ENCODE peak calls at places on chromosomes 5 and 9, in eight cellular contexts. S, J, A, F, M, L, D and R are unnamed samples.

GRCh38 chr5:140131967-140132409 is 6.3 kb downstream of the IGIP start:
- DNase-seq in S (peak; percentile 93), J (peak; percentile 92), A (peak; percentile 81), F (peak; percentile 91), M (peak; percentile 85), L (peak; percentile 78), D (peak; percentile 82), R (no peak)

GRCh38 chr5:116739648-116740047 is 165.0 kb upstream of the SEMA6A start:
- DNase-seq in S (no peak), J (no peak), A (no peak), F (no peak), M (no peak), L (no peak), D (no peak), R (no peak)

GRCh38 chr9:137055385-137056364 is 1.8 kb upstream of the ENTPD2 start:
- DNase-seq in S (no peak), J (no peak), A (no peak), F (no peak), M (no peak), L (no peak), D (peak; percentile 90), R (no peak)

GRCh38 chr5:38258319-38259061 is at the start of gene EGFLAM:
- DNase-seq in S (peak; percentile 11), J (peak; percentile 12), A (no peak), F (peak; percentile 4), M (no peak), L (no peak), D (peak; percentile 77), R (no peak)

GRCh38 chr5:181235689-181236366 is 7.9 kb downstream of the RACK1 start:
- DNase-seq in S (no peak), J (no peak), A (no peak), F (no peak), M (no peak), L (no peak), D (no peak), R (no peak)

GRCh38 chr9:18887546-18887945 is 145.5 kb downstream of the SAXO1 start:
- DNase-seq in S (no peak), J (no peak), A (no peak), F (no peak), M (no peak), L (no peak), D (no peak), R (no peak)

GRCh38 chr9:129258124-129258822 is 80.2 kb upstream of the IER5L start:
- DNase-seq in S (peak; percentile 91), J (peak; percentile 87), A (no peak), F (peak; percentile 85), M (peak; percentile 83), L (peak; percentile 61), D (peak; percentile 97), R (peak; percentile 92)

GRCh38 chr9:115691686-115692085 is 461.9 kb upstream of the PAPPA start:
- DNase-seq in S (peak; percentile 83), J (peak; percentile 87), A (peak; percentile 67), F (peak; percentile 88), M (no peak), L (peak; percentile 42), D (no peak), R (no peak)

GRCh38 chr5:5158472-5158895 is 18.4 kb downstream of the ADAMTS16 start:
- DNase-seq in S (no peak), J (no peak), A (no peak), F (no peak), M (peak; percentile 33), L (no peak), D (no peak), R (no peak)

GRCh38 chr5:80466669-80467485 is 21.0 kb upstream of the FAM151B start:
- DNase-seq in S (peak; percentile 77), J (peak; percentile 9), A (no peak), F (peak; percentile 64), M (peak; percentile 37), L (no peak), D (no peak), R (no peak)

GRCh38 chr9:132055756-132056155 is 23.9 kb downstream of the MED27 start:
- DNase-seq in S (no peak), J (no peak), A (no peak), F (no peak), M (no peak), L (no peak), D (no peak), R (no peak)

GRCh38 chr5:172634106-172634899 is 6.8 kb upstream of the NEURL1B start:
- DNase-seq in S (no peak), J (no peak), A (no peak), F (no peak), M (no peak), L (no peak), D (peak; percentile 24), R (no peak)

DNA sequence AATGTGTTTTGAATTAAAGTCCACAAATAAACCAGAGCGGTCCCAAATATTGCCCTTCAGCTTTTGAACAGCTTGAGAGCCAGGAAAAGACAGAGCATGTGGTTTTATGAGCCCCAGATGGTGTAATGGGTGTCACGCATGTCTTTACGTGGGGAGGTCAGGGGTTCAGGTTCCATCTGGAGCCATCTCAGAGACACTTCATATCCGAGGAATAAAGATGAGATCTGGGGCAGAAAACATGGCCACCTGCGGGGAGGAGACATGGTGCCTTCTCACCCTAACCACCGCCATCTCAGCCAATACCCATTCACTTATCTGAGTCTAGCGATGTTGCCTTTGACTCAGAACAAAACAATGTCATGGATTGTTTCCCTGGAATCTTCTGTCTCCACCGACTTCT is 42.6 kb upstream of the ROR2 start:
- DNase-seq in S (no peak), J (peak; percentile 84), A (peak; percentile 97), F (no peak), M (peak; percentile 19), L (peak; percentile 62), D (no peak), R (no peak)
- H3K4me3 ChIP-seq in S (no peak overlapping the region), J (peak overlapping the region; percentile 40), A (no peak overlapping the region), F (no peak overlapping the region), M (no peak overlapping the region), L (no peak overlapping the region), D (no peak overlapping the region), R (no peak overlapping the region)

DNA sequence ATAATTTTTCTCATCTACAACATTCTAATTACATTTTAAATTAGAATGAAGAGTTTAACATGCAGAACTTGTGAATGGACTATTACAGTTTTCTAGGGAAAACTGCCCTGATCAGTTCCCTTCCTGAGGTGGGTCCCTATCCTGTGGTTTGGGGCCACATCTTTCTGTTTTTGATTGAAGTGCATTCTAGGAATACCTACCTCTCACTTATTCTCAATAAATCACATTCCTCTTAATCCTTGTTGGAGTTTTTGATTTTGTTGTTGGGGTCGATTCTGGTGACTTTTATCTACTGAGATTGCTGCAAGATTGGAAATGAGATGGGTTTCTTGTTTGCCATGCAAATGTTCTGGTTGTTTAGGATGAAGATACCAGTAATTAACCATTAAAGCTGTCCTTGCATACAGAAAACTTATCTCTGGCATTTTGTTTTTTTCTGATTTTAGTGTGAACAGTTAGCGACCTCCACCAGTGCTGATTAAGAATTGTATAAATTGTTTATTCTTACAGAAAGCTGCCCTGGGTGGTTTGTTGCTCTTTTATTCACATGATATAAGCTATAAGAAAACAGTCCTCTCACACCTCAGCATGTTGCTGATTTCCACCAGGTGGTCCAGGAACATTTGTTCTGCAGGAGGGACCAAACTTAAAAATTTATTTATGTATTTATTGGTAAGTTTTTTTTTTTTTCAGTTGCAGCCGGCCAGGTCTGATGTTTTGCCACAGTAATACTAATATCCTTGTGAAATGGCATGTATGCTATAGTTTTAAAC is 269.9 kb downstream of the FANCC start:
- DNase-seq in S (no peak), J (no peak), A (no peak), F (no peak), M (no peak), L (no peak), D (no peak), R (no peak)
- H3K4me3 ChIP-seq in S (peak overlapping the region; percentile 1), J (peak overlapping the region; percentile 45), A (peak overlapping the region; percentile 56), F (peak overlapping the region; percentile 12), M (no peak overlapping the region), L (peak overlapping the region; percentile 36), D (peak overlapping the region; percentile 65), R (peak overlapping the region; percentile 50)

GRCh38 chr9:121284733-121285451 is 16.9 kb downstream of the GSN start:
- DNase-seq in S (no peak), J (no peak), A (no peak), F (no peak), M (no peak), L (no peak), D (no peak), R (no peak)

GRCh38 chr9:121286973-121287721 is 19.2 kb downstream of the GSN start:
- DNase-seq in S (peak; percentile 95), J (peak; percentile 95), A (peak; percentile 87), F (peak; percentile 99), M (peak; percentile 90), L (peak; percentile 80), D (peak; percentile 92), R (no peak)

GRCh38 chr9:121286688-121286972 is 18.7 kb downstream of the GSN start:
- DNase-seq in S (no peak), J (no peak), A (no peak), F (no peak), M (no peak), L (no peak), D (no peak), R (no peak)

GRCh38 chr9:121283856-121284732 is 16.1 kb downstream of the GSN start:
- DNase-seq in S (no peak), J (no peak), A (no peak), F (no peak), M (no peak), L (no peak), D (no peak), R (no peak)

DNA sequence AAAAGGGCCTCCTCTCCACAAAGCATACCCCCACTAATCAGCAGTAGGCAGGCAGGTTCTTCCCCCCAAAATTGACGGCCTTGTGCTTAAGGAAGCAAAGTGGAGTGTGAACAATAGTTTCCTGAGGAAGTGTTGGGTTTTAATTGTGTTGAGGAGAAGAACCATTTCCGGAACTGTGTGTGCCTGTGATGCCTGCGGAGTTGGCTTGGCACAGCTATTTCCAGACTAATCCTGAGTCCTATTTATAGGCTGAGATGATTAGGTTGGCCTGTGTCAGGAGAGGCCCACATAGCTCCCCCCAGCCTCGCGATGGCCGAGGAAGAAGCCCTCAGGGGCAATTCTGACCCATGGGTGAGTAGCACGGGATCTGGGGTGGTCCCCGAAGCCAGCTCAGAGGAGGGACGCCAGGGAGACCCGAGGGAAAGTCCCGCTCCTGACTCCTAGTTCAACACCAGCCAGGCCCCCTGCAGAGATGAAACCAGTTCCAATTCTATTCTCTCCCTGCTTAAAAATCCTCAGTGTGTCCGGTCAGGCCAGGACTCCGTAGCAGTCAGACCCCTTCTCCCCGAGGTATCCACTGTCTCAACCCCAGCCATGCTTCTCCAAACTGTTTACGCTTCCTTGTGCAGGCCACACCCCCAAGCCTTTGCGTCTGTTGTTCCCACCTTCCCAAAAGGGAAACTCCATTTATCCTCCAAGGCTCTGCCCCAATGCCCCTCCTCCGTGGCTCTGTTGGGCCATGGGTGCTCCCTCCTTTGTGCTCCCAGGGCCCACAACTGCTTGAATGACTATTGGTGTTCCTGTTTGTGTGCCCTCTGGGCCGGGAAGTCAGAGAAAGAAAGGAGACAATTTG is 18.1 kb downstream of the GSN start:
- DNase-seq in S (peak; percentile 70), J (peak; percentile 70), A (no peak), F (peak; percentile 83), M (peak; percentile 52), L (no peak), D (peak; percentile 87), R (no peak)
- H3K4me3 ChIP-seq in S (no peak overlapping the region), J (no peak overlapping the region), A (no peak overlapping the region), F (no peak overlapping the region), M (no peak overlapping the region), L (no peak overlapping the region), D (no peak overlapping the region), R (no peak overlapping the region)

DNA sequence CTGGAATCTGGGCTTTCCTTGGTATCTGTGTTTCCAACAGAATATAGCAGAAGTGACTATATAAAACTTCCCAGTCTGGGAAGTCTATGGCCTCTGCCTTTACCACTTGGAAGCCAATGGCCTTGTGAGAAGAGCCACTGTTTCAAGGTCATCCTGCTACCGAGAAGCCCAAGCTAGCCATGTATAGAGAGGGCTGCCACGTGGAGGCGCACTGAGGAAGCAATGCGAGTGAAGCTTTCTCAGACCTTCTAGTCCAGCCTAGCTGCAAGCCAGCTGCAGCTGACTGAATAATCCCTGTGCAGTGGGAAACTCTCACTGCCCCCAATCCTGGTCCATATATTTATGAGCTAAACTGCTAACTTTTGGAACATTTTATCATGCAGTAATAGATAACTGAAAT is 661.8 kb upstream of the RIOK2 start:
- DNase-seq in S (no peak), J (no peak), A (no peak), F (no peak), M (no peak), L (no peak), D (no peak), R (no peak)
- H3K4me3 ChIP-seq in S (no peak overlapping the region), J (no peak overlapping the region), A (no peak overlapping the region), F (no peak overlapping the region), M (no peak overlapping the region), L (no peak overlapping the region), D (no peak overlapping the region), R (no peak overlapping the region)